ENCODE peak calls at places on chromosome 12, in eight cellular contexts. W is naive B cell; X is GM19239; N is nephron progenitor cell; F is T-helper 1 cell; V is H9; M is PC-9; D is stimulated activated CD4-positive, alpha-beta T cell treated with anti-CD3 and anti-CD28 coated beads, Interleukin-12 subunit alpha, Interleukin-12 subunit beta, amount 100 ng/mL, for 48 hours. E is an unnamed sample.
A peak's percentile ranks its signal among the peaks of the same experiment; 100 is the strongest.

GRCh38 chr12:49990269-49990668 is 17.5 kb downstream of the AQP6 start:
- DNase-seq in M (no peak), X (no peak), D (no peak), F (no peak), V (no peak), N (no peak), W (no peak), E (no peak)

GRCh38 chr12:93614917-93615596 is 42.6 kb downstream of the SOCS2 start:
- DNase-seq in W (no peak), D (no peak), M (no peak), F (no peak), N (no peak), V (no peak), X (no peak), E (no peak)

GRCh38 chr12:96876966-96877365 is 30.1 kb upstream of the NEDD1 start:
- DNase-seq in M (no peak), D (no peak), V (no peak), X (no peak), N (no peak), F (no peak), W (no peak), E (no peak)

GRCh38 chr12:117019866-117020265 is 79.3 kb downstream of the TESC start:
- DNase-seq in F (no peak), V (no peak), N (no peak), X (no peak), M (no peak), D (no peak), W (no peak), E (no peak)

GRCh38 chr12:22459872-22460490 is 84.4 kb downstream of the C2CD5 start:
- DNase-seq in D (no peak), F (no peak), V (no peak), X (no peak), M (no peak), W (peak; percentile 18), N (peak; percentile 20), E (peak; percentile 24)

GRCh38 chr12:121816925-121817647 is 13.3 kb downstream of the SETD1B start:
- DNase-seq in D (no peak), X (no peak), N (no peak), M (no peak), W (no peak), V (no peak), F (no peak), E (no peak)

GRCh38 chr12:4978737-4979136 is 64.9 kb upstream of the KCNA5 start:
- DNase-seq in X (no peak), W (no peak), N (no peak), F (no peak), V (peak; percentile 57), D (no peak), M (no peak), E (no peak)

GRCh38 chr12:108622425-108622824 is 11.3 kb downstream of the SELPLG start:
- DNase-seq in F (no peak), D (no peak), X (no peak), N (no peak), V (peak; percentile 73), M (no peak), W (no peak), E (peak; percentile 66)

GRCh38 chr12:12272869-12273268 is 6.0 kb upstream of the LRP6 start:
- DNase-seq in W (no peak), N (no peak), D (no peak), F (no peak), M (peak; percentile 46), X (no peak), V (no peak), E (no peak)

GRCh38 chr12:88111074-88111652 is 30.7 kb downstream of the CEP290 start:
- DNase-seq in N (no peak), V (no peak), F (no peak), M (no peak), W (no peak), X (no peak), D (no peak), E (peak; percentile 16)

GRCh38 chr12:46518184-46518583 is 145.6 kb upstream of the SLC38A2 start:
- DNase-seq in W (no peak), F (no peak), V (no peak), N (no peak), M (no peak), X (no peak), D (no peak), E (no peak)

GRCh38 chr12:48390026-48390425 is 39.3 kb upstream of the ZNF641 start:
- DNase-seq in V (no peak), W (no peak), M (no peak), X (no peak), D (no peak), N (no peak), F (no peak), E (no peak)

GRCh38 chr12:53804429-53804828 is 52.6 kb upstream of the CISTR start:
- DNase-seq in M (peak; percentile 100), W (no peak), X (no peak), F (no peak), V (no peak), N (no peak), D (no peak), E (no peak)

GRCh38 chr12:21129906-21130305 is 1.1 kb upstream of the SLCO1B1 start:
- DNase-seq in N (no peak), D (no peak), F (no peak), X (no peak), W (no peak), M (no peak), V (no peak), E (no peak)

GRCh38 chr12:127770123-127770522 is 496.8 kb upstream of the TMEM132C start:
- DNase-seq in X (no peak), M (no peak), N (no peak), V (no peak), W (no peak), F (no peak), D (no peak), E (no peak)

E was measured in GM13976.